ENCODE peak calls at places on chromosome 3, in five cellular contexts. One of them, this sample, is unnamed.
A peak's percentile ranks its signal among the peaks of the same experiment; 100 is the strongest.

GRCh38 chr3:122496529-122496928 is 18.2 kb downstream of the KPNA1 start:
- DNase-seq in lung: no peak
- DNase-seq in heart left ventricle: no peak
- DNase-seq in bronchial epithelial cell: peak; percentile 29
- DNase-seq in upper lobe of right lung: no peak
- DNase-seq in this sample: no peak

GRCh38 chr3:138916824-138917223 is 30.1 kb downstream of the FOXL2 start:
- DNase-seq in bronchial epithelial cell: peak; percentile 54
- DNase-seq in lung: no peak
- DNase-seq in heart left ventricle: no peak
- DNase-seq in upper lobe of right lung: no peak
- DNase-seq in this sample: peak; percentile 82

GRCh38 chr3:1196997-1197396 is 104.2 kb downstream of the CNTN6 start:
- DNase-seq in lung: no peak
- DNase-seq in heart left ventricle: no peak
- DNase-seq in bronchial epithelial cell: no peak
- DNase-seq in upper lobe of right lung: no peak
- DNase-seq in this sample: no peak

GRCh38 chr3:194849166-194849875 is 163.6 kb downstream of the FAM43A start:
- DNase-seq in lung: no peak
- DNase-seq in bronchial epithelial cell: no peak
- DNase-seq in upper lobe of right lung: no peak
- DNase-seq in heart left ventricle: no peak
- DNase-seq in this sample: no peak

GRCh38 chr3:125585595-125586223 is 9.6 kb downstream of the OSBPL11 start:
- DNase-seq in upper lobe of right lung: no peak
- DNase-seq in lung: peak; percentile 45
- DNase-seq in heart left ventricle: no peak
- DNase-seq in bronchial epithelial cell: peak; percentile 63
- DNase-seq in this sample: peak; percentile 67

GRCh38 chr3:103126111-103126510 is 691.3 kb downstream of the ZPLD1 start:
- DNase-seq in upper lobe of right lung: no peak
- DNase-seq in bronchial epithelial cell: no peak
- DNase-seq in lung: no peak
- DNase-seq in heart left ventricle: no peak
- DNase-seq in this sample: no peak

GRCh38 chr3:149954812-149955211 is 15.9 kb downstream of the PFN2 start:
- DNase-seq in upper lobe of right lung: no peak
- DNase-seq in heart left ventricle: no peak
- DNase-seq in lung: no peak
- DNase-seq in bronchial epithelial cell: no peak
- DNase-seq in this sample: no peak

GRCh38 chr3:164498917-164499316 is 579.4 kb downstream of the SI start:
- DNase-seq in bronchial epithelial cell: no peak
- DNase-seq in heart left ventricle: no peak
- DNase-seq in upper lobe of right lung: no peak
- DNase-seq in lung: no peak
- DNase-seq in this sample: no peak

GRCh38 chr3:36792342-36792741 is 28.0 kb upstream of the DCLK3 start:
- DNase-seq in lung: no peak
- DNase-seq in upper lobe of right lung: no peak
- DNase-seq in heart left ventricle: no peak
- DNase-seq in bronchial epithelial cell: peak; percentile 47
- DNase-seq in this sample: peak; percentile 30

GRCh38 chr3:12476238-12476897 is 7.9 kb upstream of the TSEN2 start:
- DNase-seq in bronchial epithelial cell: peak; percentile 64
- DNase-seq in upper lobe of right lung: no peak
- DNase-seq in heart left ventricle: no peak
- DNase-seq in lung: no peak
- DNase-seq in this sample: no peak

GRCh38 chr3:74001481-74001880 is 376.7 kb upstream of the PDZRN3 start:
- DNase-seq in bronchial epithelial cell: no peak
- DNase-seq in upper lobe of right lung: no peak
- DNase-seq in heart left ventricle: no peak
- DNase-seq in lung: no peak
- DNase-seq in this sample: no peak

GRCh38 chr3:127455541-127456450 is 134.7 kb downstream of the TPRA1 start:
- DNase-seq in bronchial epithelial cell: peak; percentile 34
- DNase-seq in upper lobe of right lung: peak; percentile 83
- DNase-seq in heart left ventricle: peak; percentile 86
- DNase-seq in lung: peak; percentile 65
- DNase-seq in this sample: peak; percentile 74
- H3K27me3 ChIP-seq in bronchial epithelial cell: no peaks in the 10 kb centered on the region
- H3K27me3 ChIP-seq in upper lobe of right lung: peaks cover 24% of the 10 kb centered on the region
- H3K27me3 ChIP-seq in heart left ventricle: peaks cover 58% of the 10 kb centered on the region
- H3K27me3 ChIP-seq in lung: no peaks in the 10 kb centered on the region
- H3K27me3 ChIP-seq in this sample: peaks cover 17% of the 10 kb centered on the region

GRCh38 chr3:114218578-114219185 is 18.7 kb downstream of the ZNF80 start:
- DNase-seq in upper lobe of right lung: no peak
- DNase-seq in bronchial epithelial cell: no peak
- DNase-seq in lung: no peak
- DNase-seq in heart left ventricle: no peak
- DNase-seq in this sample: no peak
- H3K4me3 ChIP-seq in upper lobe of right lung: no peak overlapping the region
- H3K4me3 ChIP-seq in bronchial epithelial cell: no peak overlapping the region
- H3K4me3 ChIP-seq in lung: no peak overlapping the region
- H3K4me3 ChIP-seq in heart left ventricle: no peak overlapping the region
- H3K4me3 ChIP-seq in this sample: no peak overlapping the region

DNA sequence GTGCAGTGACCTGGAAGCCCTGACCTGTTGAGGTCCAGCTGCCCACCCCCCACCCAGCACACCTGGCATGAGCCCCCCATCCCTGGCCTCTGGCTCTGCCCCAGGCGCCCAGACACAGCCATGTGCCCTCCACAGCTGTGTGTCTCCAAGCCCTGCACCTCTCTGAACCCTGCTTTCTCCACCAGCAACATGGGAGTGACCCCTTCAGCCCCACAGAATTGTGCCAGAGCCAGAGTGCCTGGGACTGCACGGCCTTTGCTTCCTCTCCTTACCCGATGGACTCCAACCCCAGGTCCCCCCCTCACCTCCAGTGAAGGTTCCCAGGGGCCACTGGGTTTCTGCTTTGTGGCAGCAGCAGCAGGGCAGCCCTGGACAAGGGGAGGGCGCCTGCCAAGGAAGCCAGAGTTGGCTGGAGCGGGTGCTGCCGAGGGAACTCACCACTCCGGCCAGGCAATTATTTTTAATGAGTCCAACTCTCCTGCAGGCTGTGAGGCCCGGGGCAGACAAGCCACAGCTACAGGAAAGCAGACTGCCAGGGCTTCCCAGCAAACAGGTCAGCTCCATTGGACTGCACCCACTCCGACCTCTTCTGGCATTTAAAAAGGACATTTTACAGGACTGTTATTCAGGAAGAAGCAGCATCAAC is 24.1 kb downstream of the PRR20G start:
- DNase-seq in upper lobe of right lung: no peak
- DNase-seq in heart left ventricle: no peak
- DNase-seq in bronchial epithelial cell: no peak
- DNase-seq in lung: no peak
- DNase-seq in this sample: no peak
- H3K27me3 ChIP-seq in upper lobe of right lung: no peaks in the 10 kb centered on the region
- H3K27me3 ChIP-seq in heart left ventricle: peaks cover 7% of the 10 kb centered on the region
- H3K27me3 ChIP-seq in bronchial epithelial cell: peaks cover 2% of the 10 kb centered on the region
- H3K27me3 ChIP-seq in lung: no peaks in the 10 kb centered on the region
- H3K27me3 ChIP-seq in this sample: no peaks in the 10 kb centered on the region

GRCh38 chr3:141523615-141524375 is 37.0 kb downstream of the RASA2 start:
- DNase-seq in bronchial epithelial cell: no peak
- DNase-seq in lung: no peak
- DNase-seq in heart left ventricle: no peak
- DNase-seq in upper lobe of right lung: no peak
- DNase-seq in this sample: no peak

GRCh38 chr3:141525813-141526212 is 39.0 kb downstream of the RASA2 start:
- DNase-seq in upper lobe of right lung: no peak
- DNase-seq in bronchial epithelial cell: no peak
- DNase-seq in lung: no peak
- DNase-seq in heart left ventricle: no peak
- DNase-seq in this sample: no peak

GRCh38 chr3:141521781-141522180 is 35.0 kb downstream of the RASA2 start:
- DNase-seq in lung: no peak
- DNase-seq in upper lobe of right lung: no peak
- DNase-seq in bronchial epithelial cell: no peak
- DNase-seq in heart left ventricle: no peak
- DNase-seq in this sample: no peak

GRCh38 chr3:141526709-141527108 is 39.9 kb downstream of the RASA2 start:
- DNase-seq in heart left ventricle: no peak
- DNase-seq in lung: no peak
- DNase-seq in bronchial epithelial cell: peak; percentile 49
- DNase-seq in upper lobe of right lung: no peak
- DNase-seq in this sample: no peak

DNA sequence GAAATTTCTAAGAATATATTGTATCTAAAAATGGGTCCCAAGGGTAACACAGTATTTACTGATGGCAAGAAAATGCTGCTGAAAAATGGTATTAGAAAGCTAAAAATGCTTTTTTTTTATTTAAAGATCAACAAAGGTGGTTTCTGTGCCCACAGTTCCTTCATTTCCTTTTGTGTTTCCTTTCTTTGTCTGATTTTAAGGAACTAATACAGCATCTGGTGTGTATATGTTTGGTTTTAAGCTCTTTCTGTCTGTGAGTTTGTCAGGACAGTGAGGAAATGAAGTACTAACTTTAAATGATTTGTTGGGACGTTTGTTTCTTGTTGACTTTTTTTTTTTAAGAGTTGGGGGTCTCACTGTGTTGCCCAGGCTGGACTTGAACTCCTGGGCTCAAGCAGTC is 38.2 kb downstream of the RASA2 start:
- DNase-seq in bronchial epithelial cell: no peak
- DNase-seq in lung: no peak
- DNase-seq in upper lobe of right lung: no peak
- DNase-seq in heart left ventricle: no peak
- DNase-seq in this sample: no peak
- H3K4me3 ChIP-seq in bronchial epithelial cell: no peak overlapping the region
- H3K4me3 ChIP-seq in lung: no peak overlapping the region
- H3K4me3 ChIP-seq in upper lobe of right lung: no peak overlapping the region
- H3K4me3 ChIP-seq in heart left ventricle: no peak overlapping the region
- H3K4me3 ChIP-seq in this sample: no peak overlapping the region

GRCh38 chr3:158102219-158102612 is 4.0 kb downstream of the SHOX2 start:
- DNase-seq in heart left ventricle: no peak
- DNase-seq in upper lobe of right lung: no peak
- DNase-seq in bronchial epithelial cell: no peak
- DNase-seq in lung: no peak
- DNase-seq in this sample: no peak
- H3K27me3 ChIP-seq in heart left ventricle: peaks cover 98% of the 10 kb centered on the region
- H3K27me3 ChIP-seq in upper lobe of right lung: peaks cover 99% of the 10 kb centered on the region
- H3K27me3 ChIP-seq in bronchial epithelial cell: peaks cover 73% of the 10 kb centered on the region
- H3K27me3 ChIP-seq in lung: no peaks in the 10 kb centered on the region
- H3K27me3 ChIP-seq in this sample: peaks cover 80% of the 10 kb centered on the region

GRCh38 chr3:196517919-196518318 is 2.8 kb upstream of the SMCO1 start:
- DNase-seq in heart left ventricle: no peak
- DNase-seq in bronchial epithelial cell: peak; percentile 93
- DNase-seq in upper lobe of right lung: no peak
- DNase-seq in lung: no peak
- DNase-seq in this sample: no peak
- H3K4me3 ChIP-seq in heart left ventricle: no peak overlapping the region
- H3K4me3 ChIP-seq in bronchial epithelial cell: no peak overlapping the region
- H3K4me3 ChIP-seq in upper lobe of right lung: no peak overlapping the region
- H3K4me3 ChIP-seq in lung: no peak overlapping the region
- H3K4me3 ChIP-seq in this sample: no peak overlapping the region

DNA sequence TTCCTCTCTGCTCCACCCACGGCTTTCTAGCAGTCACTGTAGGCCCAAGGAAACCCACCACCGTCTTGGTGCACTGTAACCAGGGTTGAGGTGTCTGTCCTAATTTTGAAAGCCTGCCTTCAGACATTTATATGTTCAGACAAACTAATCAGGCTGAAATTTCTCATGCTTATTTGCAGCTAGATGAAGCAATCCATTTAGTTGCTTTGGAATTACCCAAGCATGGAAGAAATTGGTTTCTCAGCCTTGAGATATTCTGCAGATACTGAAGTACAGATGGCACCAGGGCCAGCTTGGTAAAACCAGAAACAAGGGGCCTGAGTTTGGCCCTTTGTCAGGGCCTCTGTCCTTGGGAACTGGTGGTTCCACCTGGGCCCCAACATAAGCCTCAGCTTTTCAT is 105.4 kb downstream of the CACNA1D start:
- DNase-seq in bronchial epithelial cell: no peak
- DNase-seq in upper lobe of right lung: no peak
- DNase-seq in heart left ventricle: no peak
- DNase-seq in lung: no peak
- DNase-seq in this sample: peak; percentile 23
- H3K27me3 ChIP-seq in bronchial epithelial cell: no peaks in the 10 kb centered on the region
- H3K27me3 ChIP-seq in upper lobe of right lung: no peaks in the 10 kb centered on the region
- H3K27me3 ChIP-seq in heart left ventricle: peaks cover 3% of the 10 kb centered on the region
- H3K27me3 ChIP-seq in lung: no peaks in the 10 kb centered on the region
- H3K27me3 ChIP-seq in this sample: no peaks in the 10 kb centered on the region

DNA sequence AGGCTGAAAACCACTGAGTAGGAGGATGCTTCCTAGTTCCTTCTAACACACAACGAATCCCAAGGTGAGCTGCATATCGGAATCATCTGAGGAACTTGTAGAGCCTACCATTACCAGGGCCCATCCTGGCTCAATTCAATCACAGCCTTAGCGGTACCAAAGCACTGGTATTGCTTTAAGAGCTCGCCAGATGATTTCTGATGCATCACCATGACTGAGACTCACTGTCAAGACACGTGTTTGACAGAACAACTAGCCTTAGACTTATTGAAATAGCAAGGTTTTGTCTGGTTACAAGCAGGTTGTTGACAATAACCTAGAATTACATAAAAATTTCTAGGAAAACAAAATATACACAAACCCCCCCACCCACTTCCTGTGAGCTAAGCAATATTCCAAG is 68.5 kb downstream of the CBLB start:
- DNase-seq in lung: no peak
- DNase-seq in heart left ventricle: no peak
- DNase-seq in bronchial epithelial cell: no peak
- DNase-seq in upper lobe of right lung: no peak
- DNase-seq in this sample: no peak
- H3K4me3 ChIP-seq in lung: no peak overlapping the region
- H3K4me3 ChIP-seq in heart left ventricle: no peak overlapping the region
- H3K4me3 ChIP-seq in bronchial epithelial cell: no peak overlapping the region
- H3K4me3 ChIP-seq in upper lobe of right lung: no peak overlapping the region
- H3K4me3 ChIP-seq in this sample: no peak overlapping the region

This sample was measured in thyroid gland.